ENCODE peak calls at places on chromosomes 13 and 19, in four cellular contexts. M, W, G and O are unnamed samples.

GRCh38 chr13:24050292-24050711 is 110.2 kb upstream of the SPATA13 start:
- DNase-seq in M (no peak), W (no peak), G (no peak), O (no peak)

GRCh38 chr19:5349041-5349440 is 8.4 kb upstream of the PTPRS start:
- DNase-seq in M (no peak), W (no peak), G (no peak), O (no peak)

GRCh38 chr13:94825507-94825906 is 113.2 kb upstream of the SOX21 start:
- DNase-seq in M (no peak), W (peak), G (no peak), O (no peak)

GRCh38 chr19:55165952-55166529 is 372 bp downstream of the DNAAF3 start:
- DNase-seq in M (peak), W (peak), G (no peak), O (no peak)

GRCh38 chr19:35498984-35499383 is 8.7 kb upstream of the KRTDAP start:
- DNase-seq in M (no peak), W (no peak), G (no peak), O (no peak)

GRCh38 chr19:39156230-39156890 is 30.8 kb downstream of the PAK4 start:
- DNase-seq in M (peak), W (no peak), G (no peak), O (no peak)

GRCh38 chr19:2456301-2456570 is 523 bp downstream of the LMNB2 start:
- DNase-seq in M (no peak), W (no peak), G (no peak), O (no peak)

GRCh38 chr13:99322297-99323103 is 15.3 kb upstream of the GPR183 start:
- DNase-seq in M (peak), W (no peak), G (no peak), O (no peak)

GRCh38 chr19:17109962-17110598 is 34.5 kb downstream of the MYO9B start:
- DNase-seq in M (peak), W (peak), G (peak), O (no peak)

GRCh38 chr13:33798023-33798422 is 19.9 kb upstream of the RFC3 start:
- DNase-seq in M (no peak), W (no peak), G (no peak), O (no peak)

GRCh38 chr13:33800646-33801186 is 17.2 kb upstream of the RFC3 start:
- DNase-seq in M (no peak), W (no peak), G (no peak), O (no peak)

GRCh38 chr13:33797622-33798021 is 20.3 kb upstream of the RFC3 start:
- DNase-seq in M (no peak), W (no peak), G (no peak), O (no peak)

GRCh38 chr13:33796095-33796494 is 21.9 kb upstream of the RFC3 start:
- DNase-seq in M (no peak), W (no peak), G (no peak), O (no peak)

DNA sequence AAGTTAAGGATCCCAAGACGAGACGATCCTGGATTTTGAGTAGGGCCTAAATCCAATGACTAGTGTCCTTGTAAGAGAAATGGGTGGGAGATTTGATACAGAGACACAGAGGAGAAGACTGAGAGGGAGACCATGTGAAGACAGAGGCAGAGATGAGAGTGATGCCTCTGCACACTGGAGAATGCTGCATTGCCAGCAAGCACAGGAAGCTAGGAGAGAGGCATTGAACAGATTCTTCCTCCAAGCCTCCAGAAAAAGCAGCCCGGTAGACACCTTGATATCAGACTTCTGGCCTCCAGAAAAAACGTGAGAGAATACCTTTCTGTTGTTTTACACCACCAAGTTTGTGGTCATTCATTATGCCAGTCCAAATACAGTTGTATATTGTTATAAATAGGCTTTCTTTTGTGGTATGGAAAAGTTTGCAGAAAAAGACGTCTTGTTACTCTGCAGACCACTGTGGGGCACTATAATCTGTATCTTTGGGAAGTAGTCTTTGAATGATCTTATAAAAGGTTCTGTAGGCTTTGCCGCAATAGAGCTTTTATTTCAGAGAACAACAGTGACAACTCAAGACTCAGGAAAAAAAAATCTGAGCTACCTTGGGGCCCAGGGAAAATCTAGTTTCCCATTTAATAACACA is 17.9 kb upstream of the RFC3 start:
- DNase-seq in M (peak), W (no peak), G (no peak), O (no peak)
- TF ChIP-seq CTCF in M (peak), W (peak), G (no peak), O (peak)

GRCh38 chr19:20923077-20923871 is at the start of gene ZNF85:
- DNase-seq in M (peak), W (peak), G (peak), O (peak)
- TF ChIP-seq POLR2A in M (no peak), W (peak), G (no peak), O (no peak)

GRCh38 chr13:36819811-36820140 is 754 bp downstream of the RFXAP start:
- DNase-seq in M (peak), W (peak), G (no peak), O (no peak)

GRCh38 chr13:36818483-36819063 is 449 bp upstream of the RFXAP start:
- DNase-seq in M (no peak), W (no peak), G (no peak), O (no peak)

GRCh38 chr13:36817996-36818395 is 1.0 kb upstream of the RFXAP start:
- DNase-seq in M (no peak), W (no peak), G (no peak), O (no peak)

GRCh38 chr13:36820222-36820621 is 1.2 kb downstream of the RFXAP start:
- DNase-seq in M (peak), W (no peak), G (no peak), O (no peak)

GRCh38 chr13:36819064-36819810 is at the start of gene RFXAP:
- DNase-seq in M (peak), W (peak), G (peak), O (peak)
- TF ChIP-seq CTCF in M (no peak), W (no peak), G (no peak), O (no peak)

DNA sequence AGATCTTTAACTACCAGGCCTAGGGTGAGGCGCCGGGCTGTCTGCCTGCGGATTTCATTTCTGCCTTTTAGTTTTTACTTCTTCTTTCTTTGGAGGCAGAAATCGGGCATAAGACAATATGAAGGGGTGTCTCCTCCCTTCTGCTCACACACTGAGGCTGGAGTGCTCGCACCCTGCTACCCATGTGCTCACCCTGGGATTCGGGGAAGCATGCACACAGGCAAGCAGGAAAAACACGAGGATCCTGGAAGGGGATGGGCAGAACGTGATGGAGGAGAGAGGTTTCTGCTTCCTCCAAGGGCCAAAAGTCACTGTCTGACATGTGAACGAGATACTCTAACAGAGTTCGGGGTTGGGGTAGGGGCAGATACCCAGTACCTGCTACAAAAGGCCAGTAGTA is 28.4 kb downstream of the ZNF823 start:
- DNase-seq in M (no peak), W (no peak), G (no peak), O (no peak)
- TF ChIP-seq POLR2A in M (no peak), W (no peak), G (no peak), O (no peak)